ENCODE peak calls at places on chromosomes 12 and 14, in four cellular contexts. G is CD8-positive, alpha-beta T cell; H is GM12865; X is endothelial cell. A is an unnamed sample.

GRCh38 chr14:75022655-75023054 is 19.9 kb downstream of the EIF2B2 start:
- DNase-seq in G (no peak), H (peak; percentile 11), X (peak; percentile 26), A (no peak)

GRCh38 chr12:49041036-49041880 is 19.3 kb downstream of the KMT2D start:
- DNase-seq in G (no peak), H (no peak), X (no peak), A (no peak)

GRCh38 chr12:49706351-49707126 is 666 bp downstream of the FMNL3 start:
- DNase-seq in G (no peak), H (no peak), X (peak; percentile 57), A (no peak)

GRCh38 chr14:50335989-50336391 is 23.9 kb downstream of the DMAC2L start:
- DNase-seq in G (no peak), H (no peak), X (peak; percentile 66), A (no peak)

GRCh38 chr12:129246630-129247029 is 393.4 kb downstream of the GLT1D1 start:
- DNase-seq in G (no peak), H (no peak), X (no peak), A (no peak)

GRCh38 chr14:94213741-94214140 is 39.6 kb downstream of the PPP4R4 start:
- DNase-seq in G (no peak), H (no peak), X (no peak), A (no peak)

GRCh38 chr12:12095016-12095415 is 24.3 kb downstream of the BCL2L14 start:
- DNase-seq in G (no peak), H (no peak), X (no peak), A (no peak)

GRCh38 chr14:23015618-23016017 is 5.7 kb upstream of the C14orf93 start:
- DNase-seq in G (no peak), H (no peak), X (no peak), A (no peak)

GRCh38 chr12:49537231-49537708 is 1.6 kb upstream of the KCNH3 start:
- DNase-seq in G (no peak), H (no peak), X (no peak), A (no peak)

GRCh38 chr14:101363261-101363555 is 198.1 kb upstream of the DIO3 start:
- DNase-seq in G (no peak), H (no peak), X (no peak), A (no peak)

GRCh38 chr14:86574026-86574777 is 1044.3 kb downstream of the FLRT2 start:
- DNase-seq in G (no peak), H (no peak), X (no peak), A (peak; percentile 20)

GRCh38 chr14:63493246-63493645 is 49.9 kb downstream of the PPP2R5E start:
- DNase-seq in G (no peak), H (peak; percentile 15), X (no peak), A (no peak)

GRCh38 chr12:99043319-99043914 is 398.3 kb downstream of the APAF1 start:
- DNase-seq in G (peak; percentile 2), H (peak; percentile 81), X (peak; percentile 73), A (peak; percentile 35)

GRCh38 chr12:1800646-1801284 is 19.6 kb upstream of the LRTM2 start:
- DNase-seq in G (no peak), H (peak; percentile 72), X (peak; percentile 71), A (no peak)

GRCh38 chr12:22856120-22856699 is 231.2 kb downstream of the ETNK1 start:
- DNase-seq in G (no peak), H (peak; percentile 9), X (no peak), A (peak; percentile 13)

GRCh38 chr14:75342762-75343599 is 64.4 kb downstream of the FOS start:
- DNase-seq in G (no peak), H (peak; percentile 39), X (no peak), A (no peak)

GRCh38 chr12:94798107-94798506 is 147.8 kb upstream of the TMCC3 start:
- DNase-seq in G (no peak), H (no peak), X (no peak), A (no peak)
- TF ChIP-seq CTCF in G (no peak), H (no peak), X (no peak), A (no peak)

GRCh38 chr12:57011438-57012424 is 4.6 kb downstream of the TAC3 start:
- DNase-seq in G (no peak), H (peak; percentile 45), X (no peak), A (no peak)

GRCh38 chr12:57010627-57011224 is 4.4 kb upstream of the ZBTB39 start:
- DNase-seq in G (no peak), H (no peak), X (no peak), A (no peak)

GRCh38 chr12:57016348-57016747 is at the start of gene TAC3:
- DNase-seq in G (no peak), H (no peak), X (no peak), A (no peak)

GRCh38 chr12:57009949-57010626 is 3.7 kb upstream of the ZBTB39 start:
- DNase-seq in G (no peak), H (no peak), X (no peak), A (no peak)

GRCh38 chr12:57012600-57013465 is 3.5 kb downstream of the TAC3 start:
- DNase-seq in G (no peak), H (peak; percentile 74), X (no peak), A (no peak)
- TF ChIP-seq CTCF in G (no peak), H (no peak), X (no peak), A (no peak)

GRCh38 chr14:64682173-64682710 is 22.0 kb upstream of the PLEKHG3 start:
- DNase-seq in G (no peak), H (no peak), X (no peak), A (peak; percentile 48)
- TF ChIP-seq CTCF in G (no peak), H (no peak), X (no peak), A (no peak)

GRCh38 chr12:47038270-47038748 is 41.1 kb upstream of the PCED1B start:
- DNase-seq in G (no peak), H (no peak), X (no peak), A (no peak)
- TF ChIP-seq CTCF in G (no peak), H (no peak), X (no peak), A (no peak)

GRCh38 chr14:24427537-24428508 is 1.6 kb downstream of the CBLN3 start:
- DNase-seq in G (no peak), H (no peak), X (no peak), A (no peak)
- TF ChIP-seq CTCF in G (no peak), H (no peak), X (no peak), A (no peak)

DNA sequence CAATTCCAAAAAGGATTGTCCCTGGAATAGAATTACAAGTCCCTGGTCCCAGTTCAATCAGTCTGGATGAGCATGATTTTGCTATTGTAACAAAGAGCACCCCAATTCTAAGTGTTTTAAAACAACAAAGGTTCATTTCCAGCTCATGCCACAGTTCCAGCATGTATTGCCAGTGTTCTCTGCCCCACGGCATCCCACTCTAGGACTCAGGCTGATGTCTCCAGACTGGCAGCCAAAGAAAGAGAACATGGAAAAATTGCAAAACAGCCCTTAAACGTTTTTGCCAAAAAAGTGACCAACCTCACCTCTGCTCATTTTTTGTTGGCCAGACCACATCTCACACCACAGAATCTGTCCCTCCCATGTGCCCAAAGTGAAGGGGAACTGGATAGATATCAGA is 116.0 kb upstream of the PLXNC1 start:
- DNase-seq in G (no peak), H (no peak), X (no peak), A (no peak)
- TF ChIP-seq CTCF in G (no peak), H (no peak), X (no peak), A (no peak)

GRCh38 chr14:103003850-103004249 is 53.5 kb downstream of the CDC42BPB start:
- DNase-seq in G (no peak), H (no peak), X (no peak), A (no peak)

GRCh38 chr14:103003351-103003615 is 54.1 kb downstream of the CDC42BPB start:
- DNase-seq in G (no peak), H (no peak), X (no peak), A (no peak)

GRCh38 chr14:103001651-103002396 is 55.5 kb downstream of the CDC42BPB start:
- DNase-seq in G (no peak), H (peak; percentile 31), X (no peak), A (no peak)

GRCh38 chr14:103001226-103001625 is 56.1 kb downstream of the CDC42BPB start:
- DNase-seq in G (no peak), H (no peak), X (no peak), A (no peak)

DNA sequence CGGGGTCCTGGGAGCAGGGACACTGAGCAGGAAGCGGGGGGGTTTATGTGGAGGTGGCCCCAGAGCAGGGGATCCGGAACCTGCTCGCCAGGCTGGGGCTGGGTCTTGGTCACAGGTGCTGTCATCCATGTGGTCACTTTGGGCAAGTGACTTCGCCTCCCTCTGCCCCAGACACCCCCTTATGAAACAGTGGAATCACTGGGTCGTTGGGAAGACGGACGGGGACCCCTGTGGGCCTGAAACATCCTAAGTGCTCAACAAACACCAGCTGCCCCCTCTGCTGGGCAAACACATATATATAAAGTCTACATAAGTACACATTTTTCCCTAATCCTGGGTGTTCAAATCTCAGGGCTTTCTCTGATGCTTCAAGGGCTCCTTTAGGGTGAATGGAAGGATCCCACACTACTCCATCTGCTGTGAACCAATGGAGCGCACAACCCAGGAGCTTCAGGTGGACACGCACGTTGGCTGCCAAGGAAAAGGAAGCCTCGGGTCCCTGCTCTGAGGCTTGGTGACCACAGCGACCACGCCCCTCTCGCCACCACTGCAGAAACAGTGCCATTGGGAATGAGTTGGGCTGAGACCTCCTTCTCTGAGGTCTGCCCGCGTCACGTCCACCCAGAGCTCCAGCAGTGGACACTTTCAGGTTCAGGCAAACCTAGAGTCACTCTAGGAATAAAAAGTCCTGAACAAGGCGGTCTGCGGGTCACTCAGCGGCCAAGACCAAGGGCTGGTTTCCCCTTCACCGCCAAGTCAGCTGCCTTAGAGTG is 54.6 kb downstream of the CDC42BPB start:
- DNase-seq in G (no peak), H (no peak), X (no peak), A (no peak)
- TF ChIP-seq CTCF in G (no peak), H (no peak), X (no peak), A (no peak)

GRCh38 chr12:90098132-90098779 is 389.6 kb upstream of the ATP2B1 start:
- DNase-seq in G (no peak), H (no peak), X (no peak), A (no peak)

GRCh38 chr12:90102957-90103652 is 394.5 kb upstream of the ATP2B1 start:
- DNase-seq in G (no peak), H (peak; percentile 52), X (peak; percentile 6), A (no peak)

GRCh38 chr12:90106568-90106967 is 397.9 kb upstream of the ATP2B1 start:
- DNase-seq in G (no peak), H (no peak), X (no peak), A (no peak)

GRCh38 chr12:90099288-90099687 is 390.6 kb upstream of the ATP2B1 start:
- DNase-seq in G (no peak), H (no peak), X (no peak), A (no peak)

GRCh38 chr12:90100619-90101018 is 392.0 kb upstream of the ATP2B1 start:
- DNase-seq in G (no peak), H (no peak), X (no peak), A (no peak)
- TF ChIP-seq CTCF in G (no peak), H (no peak), X (no peak), A (no peak)

GRCh38 chr14:72745546-72745945 is 148.4 kb downstream of the DPF3 start:
- DNase-seq in G (no peak), H (no peak), X (no peak), A (no peak)
- TF ChIP-seq CTCF in G (no peak), H (no peak), X (no peak), A (no peak)